ENCODE peak calls at places on chromosomes 13 and 19, in eight cellular contexts. H, Z, G, M, D, S, L and V are unnamed samples.

GRCh38 chr19:39698535-39698934 is 5.7 kb upstream of the LGALS14 start:
- DNase-seq in H (no peak), Z (no peak), G (no peak), M (no peak), D (no peak), S (no peak), L (no peak), V (no peak)

GRCh38 chr19:14189415-14189814 is 16.6 kb downstream of the ADGRL1 start:
- DNase-seq in H (no peak), Z (no peak), G (no peak), M (no peak), D (no peak), S (no peak), L (no peak), V (no peak)

GRCh38 chr13:26952551-26953138 is 192.1 kb upstream of the GPR12 start:
- DNase-seq in H (no peak), Z (no peak), G (no peak), M (peak; percentile 54), D (no peak), S (no peak), L (no peak), V (no peak)

GRCh38 chr13:35724480-35724879 is 248.0 kb upstream of the MAB21L1 start:
- DNase-seq in H (no peak), Z (no peak), G (no peak), M (no peak), D (no peak), S (no peak), L (no peak), V (no peak)

GRCh38 chr13:21344662-21345176 is 114.4 kb downstream of the ZDHHC20 start:
- DNase-seq in H (no peak), Z (no peak), G (no peak), M (no peak), D (no peak), S (no peak), L (no peak), V (no peak)

GRCh38 chr19:53365899-53366493 is 491 bp downstream of the ZNF525 start:
- DNase-seq in H (no peak), Z (no peak), G (no peak), M (no peak), D (no peak), S (peak; percentile 51), L (peak; percentile 39), V (no peak)

GRCh38 chr19:31391518-31391917 is 42.3 kb upstream of the TSHZ3 start:
- DNase-seq in H (no peak), Z (no peak), G (no peak), M (no peak), D (no peak), S (no peak), L (no peak), V (no peak)

GRCh38 chr13:20128459-20128927 is 32.4 kb downstream of the GJA3 start:
- DNase-seq in H (no peak), Z (no peak), G (no peak), M (peak; percentile 67), D (peak; percentile 48), S (peak; percentile 41), L (peak; percentile 74), V (peak; percentile 32)

GRCh38 chr19:29605653-29606419 is at the start of gene POP4:
- DNase-seq in H (peak; percentile 100), Z (peak; percentile 94), G (peak; percentile 99), M (peak; percentile 98), D (peak; percentile 98), S (peak; percentile 98), L (peak; percentile 98), V (peak; percentile 98)

GRCh38 chr19:40492274-40492673 is 25.5 kb downstream of the SPTBN4 start:
- DNase-seq in H (no peak), Z (no peak), G (no peak), M (no peak), D (no peak), S (no peak), L (no peak), V (no peak)

GRCh38 chr13:100128838-100129237 is 39.9 kb downstream of the PCCA start:
- DNase-seq in H (no peak), Z (no peak), G (no peak), M (no peak), D (no peak), S (no peak), L (no peak), V (no peak)

GRCh38 chr13:77337159-77337558 is 10.3 kb upstream of the MYCBP2 start:
- DNase-seq in H (no peak), Z (no peak), G (no peak), M (no peak), D (no peak), S (no peak), L (no peak), V (no peak)

GRCh38 chr13:40589285-40590109 is 76.9 kb downstream of the FOXO1 start:
- DNase-seq in H (no peak), Z (no peak), G (peak; percentile 58), M (no peak), D (no peak), S (peak; percentile 48), L (no peak), V (peak; percentile 45)

GRCh38 chr19:55253842-55254624 is 4.8 kb downstream of the PPP6R1 start:
- DNase-seq in H (no peak), Z (no peak), G (no peak), M (peak; percentile 69), D (peak; percentile 45), S (peak; percentile 69), L (no peak), V (no peak)

GRCh38 chr19:407501-408440 is 1.2 kb downstream of the C2CD4C start:
- DNase-seq in H (no peak), Z (no peak), G (peak; percentile 22), M (peak; percentile 65), D (no peak), S (no peak), L (no peak), V (no peak)

GRCh38 chr19:30062331-30063183 is 120.5 kb downstream of the URI1 start:
- DNase-seq in H (no peak), Z (no peak), G (no peak), M (peak; percentile 63), D (no peak), S (no peak), L (no peak), V (no peak)

GRCh38 chr13:43874512-43875092 is 4.9 kb downstream of the CCDC122 start:
- DNase-seq in H (peak; percentile 2), Z (peak; percentile 54), G (no peak), M (no peak), D (no peak), S (no peak), L (no peak), V (no peak)

GRCh38 chr13:20408181-20408580 is 117.5 kb downstream of the CRYL1 start:
- DNase-seq in H (no peak), Z (no peak), G (no peak), M (peak; percentile 61), D (peak; percentile 21), S (no peak), L (no peak), V (no peak)

DNA sequence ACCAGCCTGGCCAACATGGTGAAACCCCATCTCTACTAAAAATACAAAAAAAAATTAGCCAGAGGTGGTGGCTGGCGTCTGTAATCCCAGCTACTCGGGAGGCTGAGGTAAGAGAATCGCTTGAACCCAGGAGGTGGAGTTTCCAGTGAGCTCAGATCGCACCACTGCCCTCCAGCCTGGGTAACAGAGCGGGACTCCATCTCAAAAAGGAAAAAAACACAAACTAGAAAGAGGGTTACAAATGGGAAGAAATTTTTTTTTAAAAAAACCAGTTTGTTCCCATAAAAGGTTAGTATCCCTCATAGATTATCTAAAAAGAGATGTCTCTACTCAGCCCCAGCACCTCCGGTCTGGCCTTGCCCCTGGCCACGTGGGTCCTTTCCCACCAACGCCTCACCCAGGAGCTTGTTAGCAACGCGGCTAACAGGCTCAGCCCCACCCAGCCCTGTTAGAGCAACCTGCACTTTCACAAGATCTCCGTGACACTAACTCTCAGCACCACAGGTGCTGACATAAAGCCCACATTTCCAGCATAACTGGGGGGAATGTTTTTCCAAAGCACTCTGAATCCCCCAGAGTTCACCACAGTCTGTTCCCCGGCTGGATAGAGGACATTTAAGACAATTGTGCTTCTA is 4.3 kb downstream of the DMKN start:
- DNase-seq in H (no peak), Z (no peak), G (no peak), M (no peak), D (peak; percentile 71), S (peak; percentile 71), L (peak; percentile 88), V (no peak)
- H3K4me3 ChIP-seq in H (peak overlapping the region; percentile 48), Z (no peak overlapping the region), G (peak overlapping the region; percentile 57), M (peak overlapping the region; percentile 51), D (peak overlapping the region; percentile 43), S (peak overlapping the region; percentile 38), L (peak overlapping the region; percentile 18), V (no peak overlapping the region)

GRCh38 chr19:49491030-49491803 is 3.8 kb downstream of the RPL13A start:
- DNase-seq in H (no peak), Z (no peak), G (no peak), M (no peak), D (no peak), S (no peak), L (no peak), V (no peak)
- TF ChIP-seq POLR2A in H (no peak), Z (no peak), G (no peak), M (no peak), D (no peak), S (no peak), L (no peak), V (no peak)

GRCh38 chr13:70623260-70623659 is 515.0 kb upstream of the KLHL1 start:
- DNase-seq in H (no peak), Z (peak; percentile 0), G (no peak), M (no peak), D (no peak), S (no peak), L (no peak), V (no peak)
- TF ChIP-seq CTCF in H (peak; percentile 26), Z (peak; percentile 41), G (no peak), M (no peak), D (no peak), S (peak; percentile 30), L (peak; percentile 43), V (peak; percentile 29)

GRCh38 chr19:12666305-12667048 is at the start of the genes MAN2B1 and WDR83:
- DNase-seq in H (peak; percentile 73), Z (peak; percentile 52), G (peak; percentile 85), M (no peak), D (peak; percentile 81), S (peak; percentile 83), L (peak; percentile 83), V (peak; percentile 79)

GRCh38 chr19:12669272-12670158 is 2.9 kb downstream of the WDR83 start:
- DNase-seq in H (peak; percentile 71), Z (peak; percentile 85), G (peak; percentile 85), M (peak; percentile 89), D (peak; percentile 85), S (peak; percentile 81), L (peak; percentile 81), V (peak; percentile 85)

GRCh38 chr19:12668937-12669271 is 2.3 kb downstream of the WDR83 start:
- DNase-seq in H (no peak), Z (peak; percentile 65), G (peak; percentile 61), M (peak; percentile 89), D (peak; percentile 35), S (peak; percentile 62), L (peak; percentile 48), V (peak; percentile 65)

GRCh38 chr19:12668346-12668745 is 1.7 kb downstream of the WDR83 start:
- DNase-seq in H (no peak), Z (no peak), G (no peak), M (no peak), D (no peak), S (no peak), L (no peak), V (no peak)

GRCh38 chr19:12667903-12668302 is 1.3 kb downstream of the WDR83 start:
- DNase-seq in H (no peak), Z (no peak), G (no peak), M (no peak), D (no peak), S (no peak), L (no peak), V (no peak)
- H3K4me3 ChIP-seq in H (peak overlapping the region; percentile 97), Z (no peak overlapping the region), G (peak overlapping the region; percentile 97), M (peak overlapping the region; percentile 91), D (peak overlapping the region; percentile 88), S (peak overlapping the region; percentile 90), L (no peak overlapping the region), V (no peak overlapping the region)